ENCODE peak calls at places on chromosome 15, in four cellular contexts. One of them, this sample, is unnamed.
A peak's percentile ranks its signal among the peaks of the same experiment; 100 is the strongest.

GRCh38 chr15:70142322-70143191 is 44.8 kb upstream of the TLE3 start:
- DNase-seq in H9: no peak
- DNase-seq in IMR-90: peak; percentile 85
- DNase-seq in H1: no peak
- DNase-seq in this sample: peak; percentile 37

GRCh38 chr15:41568350-41569017 is 9.5 kb downstream of the TYRO3 start:
- DNase-seq in H9: peak; percentile 89
- DNase-seq in IMR-90: peak; percentile 37
- DNase-seq in H1: peak; percentile 84
- DNase-seq in this sample: peak; percentile 99

GRCh38 chr15:57591822-57592367 is at the start of gene MYZAP:
- DNase-seq in H9: peak; percentile 77
- DNase-seq in IMR-90: no peak
- DNase-seq in H1: no peak
- DNase-seq in this sample: peak; percentile 18

GRCh38 chr15:70023064-70023768 is 74.5 kb downstream of the TLE3 start:
- DNase-seq in H9: no peak
- DNase-seq in IMR-90: peak; percentile 75
- DNase-seq in H1: no peak
- DNase-seq in this sample: peak; percentile 78

GRCh38 chr15:100973351-100974034 is 54.3 kb downstream of the LRRK1 start:
- DNase-seq in H9: no peak
- DNase-seq in IMR-90: no peak
- DNase-seq in H1: no peak
- DNase-seq in this sample: peak; percentile 47

GRCh38 chr15:88484781-88485246 is 17.3 kb downstream of the MRPS11 start:
- DNase-seq in H9: no peak
- DNase-seq in IMR-90: peak; percentile 64
- DNase-seq in H1: no peak
- DNase-seq in this sample: peak; percentile 49

GRCh38 chr15:54519577-54519976 is 541.3 kb downstream of the UNC13C start:
- DNase-seq in H9: no peak
- DNase-seq in IMR-90: no peak
- DNase-seq in H1: no peak
- DNase-seq in this sample: no peak

GRCh38 chr15:50340431-50340830 is 14.6 kb downstream of the GABPB1 start:
- DNase-seq in H9: no peak
- DNase-seq in IMR-90: no peak
- DNase-seq in H1: no peak
- DNase-seq in this sample: no peak

GRCh38 chr15:35243758-35244157 is 158.7 kb upstream of the NANOGP8 start:
- DNase-seq in H9: no peak
- DNase-seq in IMR-90: peak; percentile 8
- DNase-seq in H1: no peak
- DNase-seq in this sample: no peak

GRCh38 chr15:36370051-36370734 is 209.2 kb upstream of the CDIN1 start:
- DNase-seq in H9: no peak
- DNase-seq in IMR-90: no peak
- DNase-seq in H1: no peak
- DNase-seq in this sample: no peak

GRCh38 chr15:36371509-36371908 is 207.9 kb upstream of the CDIN1 start:
- DNase-seq in H9: no peak
- DNase-seq in IMR-90: peak; percentile 47
- DNase-seq in H1: no peak
- DNase-seq in this sample: no peak

GRCh38 chr15:36372968-36373367 is 206.5 kb upstream of the CDIN1 start:
- DNase-seq in H9: no peak
- DNase-seq in IMR-90: no peak
- DNase-seq in H1: no peak
- DNase-seq in this sample: no peak

GRCh38 chr15:36373549-36373948 is 205.9 kb upstream of the CDIN1 start:
- DNase-seq in H9: no peak
- DNase-seq in IMR-90: peak; percentile 3
- DNase-seq in H1: no peak
- DNase-seq in this sample: peak; percentile 32

DNA sequence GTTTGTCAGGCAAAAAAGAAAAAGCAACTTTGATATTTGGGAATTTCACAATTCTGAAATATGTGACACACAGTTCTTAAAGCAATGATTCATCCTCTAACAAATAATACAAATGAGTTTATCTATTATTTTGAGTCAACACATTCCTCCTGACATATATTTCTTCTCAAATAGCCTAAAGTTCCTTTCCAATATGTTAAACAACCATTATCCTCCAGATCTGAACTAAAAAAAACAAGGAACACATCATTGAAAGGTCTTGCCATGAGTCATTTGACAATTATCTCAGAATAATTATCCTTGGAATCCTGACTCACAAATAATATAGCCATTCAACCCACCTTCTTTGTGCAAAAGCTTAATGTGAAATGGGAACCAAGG is 208.7 kb upstream of the CDIN1 start:
- DNase-seq in H9: no peak
- DNase-seq in IMR-90: peak; percentile 88
- DNase-seq in H1: no peak
- DNase-seq in this sample: peak; percentile 19
- H3K56ac ChIP-seq in H9: no peak overlapping the region
- H3K56ac ChIP-seq in IMR-90: no peak overlapping the region
- H3K56ac ChIP-seq in H1: no peak overlapping the region
- H3K56ac ChIP-seq in this sample: no peak overlapping the region

DNA sequence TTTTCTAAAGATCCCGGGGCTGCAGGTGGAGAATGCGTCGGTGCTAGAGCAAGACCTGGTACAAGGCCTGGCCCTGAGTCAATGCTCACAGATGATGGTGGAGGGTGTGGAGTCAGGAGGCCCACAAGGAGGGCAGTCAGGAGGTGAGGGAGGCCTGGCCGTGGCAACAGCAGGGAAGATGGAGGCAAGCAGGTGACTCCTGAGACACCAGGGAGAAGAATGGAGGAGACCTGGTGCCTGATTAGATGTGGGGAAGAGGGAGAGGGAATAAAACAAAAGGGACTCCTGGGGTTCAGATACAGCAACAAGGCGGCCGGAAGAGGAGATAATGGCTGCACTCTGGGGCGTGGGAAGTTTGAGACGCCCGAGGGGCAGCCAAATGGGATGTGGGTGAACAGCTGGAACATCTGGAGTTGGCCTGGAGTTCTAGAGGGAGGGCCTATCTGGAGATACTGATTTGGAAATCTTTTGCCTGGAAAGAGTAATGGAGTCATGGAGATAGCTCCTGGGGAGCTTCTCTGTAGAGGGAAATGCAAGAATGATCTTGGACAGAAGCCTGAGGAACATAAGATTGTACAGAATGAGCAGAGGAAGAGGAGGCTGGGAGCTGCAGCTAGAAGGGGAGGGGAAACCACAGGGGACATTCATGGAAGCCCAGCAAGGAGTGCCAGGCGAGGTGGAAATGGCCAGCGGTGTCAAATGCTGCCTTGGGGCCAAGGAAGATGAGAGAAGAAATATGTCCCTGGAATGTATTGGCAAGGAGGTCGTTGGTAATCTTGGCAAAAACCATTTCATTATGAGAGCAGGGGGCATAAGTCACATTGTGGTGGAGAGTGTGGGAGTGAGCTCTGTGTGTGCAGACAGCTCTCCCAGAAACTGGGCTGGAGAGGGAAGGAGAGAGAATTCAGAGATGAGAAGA is 67.5 kb upstream of the CORO2B start:
- DNase-seq in H9: no peak
- DNase-seq in IMR-90: peak; percentile 57
- DNase-seq in H1: no peak
- DNase-seq in this sample: no peak
- H2BK15ac ChIP-seq in H9: no peak overlapping the region
- H2BK15ac ChIP-seq in IMR-90: no peak overlapping the region
- H2BK15ac ChIP-seq in H1: no peak overlapping the region
- H2BK15ac ChIP-seq in this sample: no peak overlapping the region

GRCh38 chr15:59833366-59833765 is 144.2 kb upstream of the BNIP2 start:
- DNase-seq in H9: no peak
- DNase-seq in IMR-90: no peak
- DNase-seq in H1: no peak
- DNase-seq in this sample: no peak
- H3K56ac ChIP-seq in H9: no peak overlapping the region
- H3K56ac ChIP-seq in IMR-90: no peak overlapping the region
- H3K56ac ChIP-seq in H1: no peak overlapping the region
- H3K56ac ChIP-seq in this sample: no peak overlapping the region

GRCh38 chr15:68734352-68734751 is 86.3 kb downstream of the ANP32A start:
- DNase-seq in H9: no peak
- DNase-seq in IMR-90: no peak
- DNase-seq in H1: no peak
- DNase-seq in this sample: peak; percentile 77

GRCh38 chr15:68734886-68735285 is 85.8 kb downstream of the ANP32A start:
- DNase-seq in H9: no peak
- DNase-seq in IMR-90: no peak
- DNase-seq in H1: no peak
- DNase-seq in this sample: peak; percentile 7

GRCh38 chr15:68743256-68743655 is 77.4 kb downstream of the ANP32A start:
- DNase-seq in H9: no peak
- DNase-seq in IMR-90: no peak
- DNase-seq in H1: no peak
- DNase-seq in this sample: no peak

GRCh38 chr15:68735610-68736009 is 85.1 kb downstream of the ANP32A start:
- DNase-seq in H9: no peak
- DNase-seq in IMR-90: no peak
- DNase-seq in H1: no peak
- DNase-seq in this sample: peak; percentile 35

DNA sequence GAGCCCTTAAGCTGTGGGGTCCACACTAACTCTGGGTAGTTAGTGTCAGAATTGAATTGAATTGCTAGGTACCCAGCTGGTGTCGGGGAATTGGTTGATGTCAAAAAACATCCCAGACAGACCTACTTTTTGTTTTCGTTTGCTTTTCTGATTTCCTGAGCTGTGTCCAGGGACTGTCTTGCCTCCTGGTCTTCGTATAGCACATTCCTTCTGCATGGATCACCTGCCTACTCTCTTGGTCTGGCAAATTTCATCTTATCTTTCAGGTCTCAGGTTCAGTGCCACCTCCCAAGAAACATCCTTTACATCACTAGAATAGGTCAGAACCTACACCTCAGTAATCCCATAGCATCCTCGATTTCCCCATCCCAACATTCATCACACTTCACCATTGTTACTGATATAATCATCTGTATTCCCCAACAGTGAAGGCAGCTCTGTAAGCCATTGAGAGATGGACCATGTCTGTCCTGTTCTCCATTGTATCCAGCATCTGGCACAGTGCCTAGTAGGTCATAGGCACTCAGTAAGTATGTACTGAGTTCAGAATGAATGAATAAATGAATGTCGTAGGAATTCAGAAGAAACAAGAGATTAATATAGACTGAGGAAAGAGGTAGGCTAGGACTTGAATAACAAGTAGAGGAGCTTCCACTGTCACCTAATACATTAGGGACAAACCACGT is 81.2 kb downstream of the ANP32A start:
- DNase-seq in H9: no peak
- DNase-seq in IMR-90: no peak
- DNase-seq in H1: no peak
- DNase-seq in this sample: no peak
- H2BK15ac ChIP-seq in H9: no peak overlapping the region
- H2BK15ac ChIP-seq in IMR-90: no peak overlapping the region
- H2BK15ac ChIP-seq in H1: no peak overlapping the region
- H2BK15ac ChIP-seq in this sample: no peak overlapping the region

GRCh38 chr15:62644216-62644873 is 398.2 kb upstream of the TPM1 start:
- DNase-seq in H9: no peak
- DNase-seq in IMR-90: no peak
- DNase-seq in H1: no peak
- DNase-seq in this sample: no peak
- H3K56ac ChIP-seq in H9: no peak overlapping the region
- H3K56ac ChIP-seq in IMR-90: no peak overlapping the region
- H3K56ac ChIP-seq in H1: no peak overlapping the region
- H3K56ac ChIP-seq in this sample: peak overlapping the region; percentile 1